ENCODE peak calls at places on chromosome 9, in nine cellular contexts. T, M, G, L, C, Q, O, Z and H are unnamed samples.

GRCh38 chr9:250625-251024 is 36.0 kb downstream of the DOCK8 start:
- DNase-seq in T (no peak), M (no peak), G (no peak), L (no peak), C (no peak), Q (no peak), O (no peak), Z (no peak), H (no peak)

GRCh38 chr9:111645806-111646205 is 14.7 kb downstream of the DNAJC25 start:
- DNase-seq in T (no peak), M (no peak), G (no peak), L (peak; percentile 69), C (no peak), Q (no peak), O (no peak), Z (peak; percentile 20), H (no peak)

GRCh38 chr9:121887553-121888437 is 205.3 kb downstream of the TTLL11 start:
- DNase-seq in T (no peak), M (no peak), G (no peak), L (no peak), C (no peak), Q (peak; percentile 71), O (no peak), Z (no peak), H (no peak)

GRCh38 chr9:13437898-13438297 is 158.4 kb upstream of the MPDZ start:
- DNase-seq in T (no peak), M (no peak), G (no peak), L (no peak), C (no peak), Q (no peak), O (no peak), Z (no peak), H (no peak)

GRCh38 chr9:123375725-123376132 is 19.7 kb downstream of the CRB2 start:
- DNase-seq in T (no peak), M (no peak), G (no peak), L (no peak), C (no peak), Q (no peak), O (peak; percentile 37), Z (peak; percentile 85), H (peak; percentile 77)

GRCh38 chr9:135173066-135173465 is 85.6 kb downstream of the OLFM1 start:
- DNase-seq in T (no peak), M (no peak), G (no peak), L (no peak), C (no peak), Q (no peak), O (no peak), Z (no peak), H (no peak)

GRCh38 chr9:134725605-134725940 is 84.0 kb downstream of the COL5A1 start:
- DNase-seq in T (no peak), M (no peak), G (no peak), L (no peak), C (no peak), Q (no peak), O (no peak), Z (no peak), H (no peak)

GRCh38 chr9:130834371-130835311 is at the start of gene ABL1:
- DNase-seq in T (peak; percentile 77), M (peak; percentile 51), G (peak; percentile 82), L (peak; percentile 88), C (peak; percentile 48), Q (peak; percentile 83), O (peak; percentile 67), Z (peak; percentile 79), H (peak; percentile 57)

GRCh38 chr9:131851414-131851813 is 111.5 kb upstream of the RAPGEF1 start:
- DNase-seq in T (no peak), M (no peak), G (no peak), L (no peak), C (no peak), Q (no peak), O (no peak), Z (no peak), H (no peak)

GRCh38 chr9:98791147-98792095 is 4.9 kb downstream of the ANKS6 start:
- DNase-seq in T (peak; percentile 85), M (no peak), G (peak; percentile 83), L (peak; percentile 80), C (peak; percentile 79), Q (peak; percentile 83), O (peak; percentile 50), Z (peak; percentile 85), H (peak; percentile 86)

GRCh38 chr9:123607987-123608565 is 252.1 kb downstream of the CRB2 start:
- DNase-seq in T (no peak), M (peak; percentile 88), G (no peak), L (no peak), C (no peak), Q (no peak), O (no peak), Z (peak; percentile 51), H (no peak)

GRCh38 chr9:131432597-131433301 is 38.9 kb downstream of the PRRC2B start:
- DNase-seq in T (no peak), M (no peak), G (no peak), L (peak; percentile 39), C (no peak), Q (no peak), O (no peak), Z (no peak), H (no peak)

GRCh38 chr9:76456202-76456926 is 2.6 kb upstream of the GCNT1 start:
- DNase-seq in T (peak; percentile 86), M (no peak), G (peak; percentile 86), L (peak; percentile 99), C (no peak), Q (no peak), O (peak; percentile 89), Z (peak; percentile 75), H (peak; percentile 59)

GRCh38 chr9:81132318-81132717 is 557.0 kb downstream of the TLE1 start:
- DNase-seq in T (no peak), M (no peak), G (no peak), L (no peak), C (no peak), Q (no peak), O (no peak), Z (no peak), H (no peak)

DNA sequence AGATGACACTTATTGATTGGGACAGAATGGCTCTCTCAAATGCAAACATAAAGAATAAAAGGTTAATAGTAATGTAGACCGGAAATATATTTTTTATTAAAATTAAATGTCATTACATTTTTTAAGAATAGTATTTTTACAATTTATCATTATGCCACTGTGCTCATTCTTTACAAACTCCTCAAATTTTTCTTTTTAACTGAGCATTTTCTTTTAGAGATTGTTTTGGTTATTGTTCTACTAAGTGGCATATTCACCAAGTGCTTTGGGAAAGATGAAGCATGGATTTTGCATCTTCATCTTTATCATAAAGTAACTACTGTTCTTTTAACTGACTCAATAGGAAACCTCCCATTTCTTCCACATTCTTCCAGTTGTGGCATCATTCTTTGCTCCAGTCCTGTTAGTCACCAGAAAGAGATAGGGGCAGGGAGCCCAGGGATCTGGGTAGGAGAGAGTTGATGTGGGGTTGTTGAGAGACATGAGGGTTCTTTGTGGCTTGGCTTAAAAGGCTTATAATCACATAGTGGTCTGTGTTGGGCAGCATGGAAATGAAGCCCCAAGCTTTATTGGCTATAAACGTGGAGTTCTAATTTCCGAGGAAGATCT is 69.8 kb downstream of the SYK start:
- DNase-seq in T (no peak), M (no peak), G (no peak), L (no peak), C (no peak), Q (no peak), O (no peak), Z (no peak), H (no peak)
- TF ChIP-seq POLR2A in T (no peak), M (no peak), G (no peak), L (no peak), C (no peak), Q (no peak), O (no peak), Z (no peak), H (no peak)

GRCh38 chr9:93130861-93131481 is 3.1 kb downstream of the NINJ1 start:
- DNase-seq in T (no peak), M (no peak), G (peak; percentile 59), L (peak; percentile 42), C (peak; percentile 46), Q (peak; percentile 86), O (no peak), Z (peak; percentile 44), H (no peak)

GRCh38 chr9:93132946-93133640 is 958 bp downstream of the NINJ1 start:
- DNase-seq in T (no peak), M (no peak), G (no peak), L (peak; percentile 57), C (no peak), Q (no peak), O (peak; percentile 72), Z (peak; percentile 42), H (no peak)

GRCh38 chr9:93129691-93130500 is 4.2 kb downstream of the NINJ1 start:
- DNase-seq in T (no peak), M (no peak), G (no peak), L (no peak), C (peak; percentile 62), Q (peak; percentile 71), O (no peak), Z (peak; percentile 12), H (no peak)

GRCh38 chr9:93132287-93132927 is 1.6 kb downstream of the NINJ1 start:
- DNase-seq in T (peak; percentile 75), M (no peak), G (peak; percentile 63), L (no peak), C (no peak), Q (peak; percentile 85), O (no peak), Z (peak; percentile 79), H (no peak)

GRCh38 chr9:93131599-93132286 is 2.3 kb downstream of the NINJ1 start:
- DNase-seq in T (no peak), M (no peak), G (no peak), L (no peak), C (no peak), Q (no peak), O (no peak), Z (peak; percentile 7), H (no peak)
- H3K4me1 ChIP-seq in T (peaks cover 73% of the 10 kb centered on the region), M (peaks cover 32% of the 10 kb centered on the region), G (peaks cover 65% of the 10 kb centered on the region), L (peaks cover 70% of the 10 kb centered on the region), C (peaks cover 82% of the 10 kb centered on the region), Q (peaks cover 50% of the 10 kb centered on the region), O (peaks cover 84% of the 10 kb centered on the region), Z (peaks cover 83% of the 10 kb centered on the region), H (peaks cover 32% of the 10 kb centered on the region)

GRCh38 chr9:109846781-109847180 is 66.8 kb downstream of the PALM2AKAP2 start:
- DNase-seq in T (no peak), M (no peak), G (no peak), L (no peak), C (no peak), Q (no peak), O (no peak), Z (no peak), H (no peak)
- H3K9me3 ChIP-seq in T (no peaks in the 10 kb centered on the region), M (no peaks in the 10 kb centered on the region), G (no peaks in the 10 kb centered on the region), L (no peaks in the 10 kb centered on the region), C (no peaks in the 10 kb centered on the region), Q (no peaks in the 10 kb centered on the region), O (no peaks in the 10 kb centered on the region), Z (no peaks in the 10 kb centered on the region), H (no peaks in the 10 kb centered on the region)

GRCh38 chr9:126722252-126722921 is 82.5 kb upstream of the ZBTB43 start:
- DNase-seq in T (peak; percentile 80), M (peak; percentile 59), G (peak; percentile 79), L (peak; percentile 30), C (no peak), Q (peak; percentile 92), O (no peak), Z (peak; percentile 84), H (peak; percentile 76)
- TF ChIP-seq POLR2A in T (no peak), M (peak; percentile 46), G (no peak), L (no peak), C (peak; percentile 16), Q (no peak), O (no peak), Z (no peak), H (no peak)

GRCh38 chr9:100101608-100102007 is 2.6 kb downstream of the INVS start:
- DNase-seq in T (no peak), M (no peak), G (no peak), L (no peak), C (no peak), Q (no peak), O (no peak), Z (no peak), H (no peak)
- H3K4me1 ChIP-seq in T (peaks cover 20% of the 10 kb centered on the region), M (no peaks in the 10 kb centered on the region), G (peaks cover 22% of the 10 kb centered on the region), L (peaks cover 18% of the 10 kb centered on the region), C (peaks cover 27% of the 10 kb centered on the region), Q (peaks cover 4% of the 10 kb centered on the region), O (peaks cover 12% of the 10 kb centered on the region), Z (peaks cover 23% of the 10 kb centered on the region), H (peaks cover 20% of the 10 kb centered on the region)